ENCODE peak calls at places on chromosomes 3 and 15, in ten cellular contexts. T, I, G, O, H, M, C, P, Z and A are unnamed samples.
A peak's percentile ranks its signal among the peaks of the same experiment; 100 is the strongest.

GRCh38 chr3:71185733-71186455 is 397.6 kb downstream of the FOXP1 start:
- DNase-seq in M (no peak), C (no peak), O (no peak), H (no peak), Z (no peak), I (no peak), G (no peak), T (no peak), P (peak; percentile 82), A (no peak)

GRCh38 chr15:24756101-24756500 is 80.5 kb downstream of the NPAP1 start:
- DNase-seq in H (no peak), P (no peak), Z (no peak), I (no peak), G (no peak), C (no peak), M (no peak), O (no peak), T (no peak), A (no peak)

GRCh38 chr3:55416381-55416821 is 70.7 kb downstream of the WNT5A start:
- DNase-seq in M (no peak), C (no peak), H (no peak), T (no peak), P (peak; percentile 93), Z (no peak), I (no peak), G (no peak), O (no peak), A (no peak)

GRCh38 chr3:13884851-13885703 is 5.2 kb upstream of the WNT7A start:
- DNase-seq in M (peak; percentile 67), P (no peak), O (peak; percentile 13), G (peak; percentile 1), I (peak; percentile 56), T (no peak), H (peak; percentile 78), C (peak; percentile 36), Z (peak; percentile 82), A (no peak)

GRCh38 chr3:184496933-184497332 is 64.7 kb upstream of the EPHB3 start:
- DNase-seq in C (no peak), M (no peak), O (no peak), H (no peak), G (no peak), I (no peak), T (no peak), P (no peak), Z (no peak), A (no peak)

GRCh38 chr15:62676891-62677290 is 365.7 kb upstream of the TPM1 start:
- DNase-seq in Z (no peak), O (no peak), G (no peak), C (no peak), P (no peak), H (no peak), T (no peak), M (no peak), I (no peak), A (no peak)

GRCh38 chr3:43105224-43105596 is 669 bp downstream of the POMGNT2 start:
- DNase-seq in T (no peak), Z (peak; percentile 56), I (no peak), M (no peak), C (no peak), H (peak; percentile 10), G (no peak), O (no peak), P (no peak), A (no peak)

GRCh38 chr3:23649502-23649901 is 156.3 kb upstream of the UBE2E1 start:
- DNase-seq in T (no peak), H (no peak), O (no peak), C (no peak), Z (no peak), M (no peak), G (no peak), P (no peak), I (no peak), A (no peak)

GRCh38 chr3:161413127-161413854 is 42.0 kb upstream of the SPTSSB start:
- DNase-seq in C (no peak), Z (no peak), M (no peak), T (no peak), P (peak; percentile 34), H (peak; percentile 67), O (no peak), G (peak; percentile 66), I (no peak), A (peak; percentile 49)

GRCh38 chr15:88912500-88912921 is 668 bp downstream of the MFGE8 start:
- DNase-seq in P (no peak), O (no peak), H (no peak), I (no peak), Z (no peak), T (no peak), C (no peak), M (no peak), G (no peak), A (peak; percentile 43)

GRCh38 chr15:49645277-49645676 is 24.4 kb downstream of the DTWD1 start:
- DNase-seq in T (no peak), O (no peak), I (no peak), M (no peak), G (no peak), Z (no peak), P (peak; percentile 47), H (no peak), C (no peak), A (no peak)

GRCh38 chr3:127254730-127255129 is 33.1 kb downstream of the PRR20G start:
- DNase-seq in C (peak; percentile 16), H (no peak), I (peak; percentile 15), O (no peak), T (no peak), Z (no peak), G (no peak), M (no peak), P (no peak), A (no peak)

GRCh38 chr3:119639494-119640350 is 20.7 kb downstream of the POPDC2 start:
- DNase-seq in Z (no peak), H (no peak), I (no peak), M (no peak), T (no peak), O (no peak), C (no peak), P (no peak), G (no peak), A (no peak)

GRCh38 chr3:62233065-62233464 is 140.3 kb downstream of the FEZF2 start:
- DNase-seq in O (no peak), M (no peak), I (no peak), H (no peak), T (no peak), C (no peak), G (no peak), P (no peak), Z (no peak), A (no peak)

GRCh38 chr3:38828681-38829080 is 12.7 kb upstream of the SCN10A start:
- DNase-seq in T (no peak), C (no peak), Z (no peak), G (no peak), M (no peak), O (no peak), H (no peak), I (no peak), P (no peak), A (no peak)

GRCh38 chr3:187726564-187726963 is 18.7 kb downstream of the BCL6 start:
- DNase-seq in O (no peak), T (no peak), M (no peak), P (no peak), I (no peak), H (no peak), Z (no peak), C (no peak), G (no peak), A (no peak)

GRCh38 chr3:187728930-187729583 is 16.2 kb downstream of the BCL6 start:
- DNase-seq in H (no peak), P (no peak), O (no peak), I (no peak), M (no peak), G (no peak), C (no peak), T (no peak), Z (no peak), A (no peak)

GRCh38 chr3:187728248-187728647 is 17.0 kb downstream of the BCL6 start:
- DNase-seq in H (no peak), Z (no peak), M (no peak), C (no peak), T (no peak), P (no peak), G (no peak), O (no peak), I (no peak), A (no peak)

GRCh38 chr3:187725218-187725617 is 20.1 kb downstream of the BCL6 start:
- DNase-seq in I (no peak), O (no peak), P (no peak), T (no peak), Z (no peak), G (no peak), H (no peak), M (peak; percentile 46), C (no peak), A (no peak)

GRCh38 chr3:187725653-187726370 is 19.5 kb downstream of the BCL6 start:
- DNase-seq in M (peak; percentile 48), H (no peak), P (no peak), Z (no peak), T (no peak), O (no peak), C (no peak), I (no peak), G (no peak), A (no peak)
- H3K36me3 ChIP-seq in M (peaks cover 72% of the 10 kb centered on the region), H (peaks cover 85% of the 10 kb centered on the region), P (peaks cover 83% of the 10 kb centered on the region), Z (peaks cover 33% of the 10 kb centered on the region), T (peaks cover 21% of the 10 kb centered on the region), O (peaks cover 88% of the 10 kb centered on the region), C (peaks cover 61% of the 10 kb centered on the region), I (peaks cover 5% of the 10 kb centered on the region), G (peaks cover 100% of the 10 kb centered on the region), A (peaks cover 55% of the 10 kb centered on the region)

GRCh38 chr15:40847225-40847961 is 3.5 kb downstream of the SPINT1 start:
- DNase-seq in M (peak; percentile 87), T (peak; percentile 43), P (peak; percentile 28), I (no peak), O (no peak), C (peak; percentile 72), H (peak; percentile 85), G (peak; percentile 44), Z (no peak), A (peak; percentile 67)
- TF ChIP-seq POLR2A in M (peak; percentile 84), T (no peak), P (no peak), I (no peak), O (peak; percentile 62), C (no peak), H (no peak), G (no peak), Z (no peak), A (no peak)

DNA sequence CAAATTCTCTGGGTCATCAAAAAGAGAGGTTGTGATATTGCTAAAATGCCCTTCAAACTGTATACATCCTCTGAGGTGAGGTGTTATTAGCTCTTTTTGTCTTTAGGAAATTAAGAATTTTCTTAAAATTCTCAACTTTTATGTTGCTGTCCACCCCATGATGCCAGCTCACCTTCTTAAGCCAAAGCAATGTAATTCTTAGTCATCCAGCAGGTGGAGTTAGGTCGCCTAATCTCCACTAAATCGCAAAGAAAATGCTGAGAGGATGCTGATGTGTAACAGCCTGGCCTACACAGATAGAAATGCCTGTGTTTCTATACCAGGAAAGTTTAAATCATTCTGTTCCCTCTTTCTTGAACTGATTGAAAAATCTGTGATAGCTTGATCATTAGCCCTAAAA is 770.2 kb upstream of the ALCAM start:
- DNase-seq in H (peak; percentile 31), C (peak; percentile 25), Z (no peak), T (peak; percentile 7), G (no peak), P (peak; percentile 67), O (no peak), M (peak; percentile 33), I (peak; percentile 45), A (no peak)
- TF ChIP-seq CTCF in H (peak; percentile 50), C (peak; percentile 60), Z (peak; percentile 49), T (peak; percentile 24), G (no peak), P (peak; percentile 50), O (no peak), M (peak; percentile 54), I (peak; percentile 70), A (peak; percentile 56)

GRCh38 chr15:57784081-57784488 is 77.6 kb downstream of the POLR2M start:
- DNase-seq in Z (no peak), G (peak; percentile 70), T (peak; percentile 13), O (no peak), I (no peak), P (no peak), M (no peak), H (peak; percentile 8), C (no peak), A (no peak)
- H3K36me3 ChIP-seq in Z (no peaks in the 10 kb centered on the region), G (no peaks in the 10 kb centered on the region), T (no peaks in the 10 kb centered on the region), O (no peaks in the 10 kb centered on the region), I (no peaks in the 10 kb centered on the region), P (no peaks in the 10 kb centered on the region), M (no peaks in the 10 kb centered on the region), H (no peaks in the 10 kb centered on the region), C (no peaks in the 10 kb centered on the region), A (no peaks in the 10 kb centered on the region)